ENCODE peak calls at places on chromosome 18, in seven cellular contexts. B is NCI-H1436, A is lung, N is nephron progenitor cell, Q is RWPE1, W is HTR-8/SVneo, H is neural crest cell. P is an unnamed sample.

GRCh38 chr18:24022141-24022540 is 7.6 kb downstream of the TTC39C start:
- DNase-seq in N (no peak), H (no peak), A (no peak), W (no peak), B (no peak), Q (no peak), P (no peak)

GRCh38 chr18:58143391-58143790 is 99.4 kb downstream of the NEDD4L start:
- DNase-seq in H (no peak), W (no peak), A (no peak), B (no peak), Q (no peak), N (no peak), P (no peak)

GRCh38 chr18:62436636-62437519 is 85.9 kb upstream of the ZCCHC2 start:
- DNase-seq in H (no peak), B (no peak), N (no peak), W (no peak), A (peak), Q (peak), P (no peak)

GRCh38 chr18:34117319-34117718 is 107.4 kb downstream of the NOL4 start:
- DNase-seq in N (no peak), A (no peak), H (no peak), Q (no peak), B (no peak), W (no peak), P (no peak)

GRCh38 chr18:9539938-9540337 is 64.6 kb downstream of the RALBP1 start:
- DNase-seq in W (no peak), N (no peak), H (no peak), A (no peak), Q (no peak), B (no peak), P (no peak)

GRCh38 chr18:54159916-54160315 is 64.6 kb downstream of the MBD2 start:
- DNase-seq in H (no peak), B (no peak), Q (no peak), A (no peak), W (no peak), N (no peak), P (no peak)

GRCh38 chr18:36157441-36157840 is 27.7 kb downstream of the ELP2 start:
- DNase-seq in A (no peak), W (no peak), Q (no peak), N (no peak), B (no peak), H (no peak), P (no peak)

GRCh38 chr18:66511810-66512209 is 92.1 kb downstream of the CDH19 start:
- DNase-seq in W (no peak), N (no peak), A (no peak), Q (peak), B (no peak), H (no peak), P (no peak)

GRCh38 chr18:31325051-31325450 is 7.1 kb downstream of the DSG1 start:
- DNase-seq in H (no peak), W (no peak), B (no peak), Q (no peak), A (no peak), N (no peak), P (no peak)

GRCh38 chr18:13680612-13681011 is 45.7 kb downstream of the FAM210A start:
- DNase-seq in W (no peak), A (no peak), N (peak), B (no peak), Q (no peak), H (peak), P (no peak)

GRCh38 chr18:77141401-77142118 is 9.0 kb upstream of the MBP start:
- DNase-seq in A (no peak), B (no peak), W (no peak), Q (no peak), N (no peak), H (no peak), P (no peak)